ENCODE peak calls at places on chromosomes 12 and 14, in six cellular contexts. Q, M, U, O, N and Z are unnamed samples.
A peak's percentile ranks its signal among the peaks of the same experiment; 100 is the strongest.

GRCh38 chr12:104605685-104606084 is 148.9 kb downstream of the CHST11 start:
- DNase-seq in Q (no peak), M (no peak), N (no peak), U (no peak), O (no peak), Z (no peak)

GRCh38 chr12:22333186-22333745 is 1.2 kb downstream of the ST8SIA1 start:
- DNase-seq in M (no peak), N (no peak), O (peak; percentile 21), U (no peak), Q (no peak), Z (no peak)

GRCh38 chr12:39122562-39123204 is 217.3 kb upstream of the CPNE8 start:
- DNase-seq in Q (no peak), U (no peak), N (no peak), O (no peak), M (no peak), Z (no peak)

GRCh38 chr14:50321009-50321660 is 9.0 kb downstream of the DMAC2L start:
- DNase-seq in N (peak; percentile 78), Q (peak; percentile 54), M (peak; percentile 40), O (peak; percentile 38), U (peak; percentile 54), Z (peak; percentile 79)

GRCh38 chr12:124660846-124661245 is 93.4 kb upstream of the NCOR2 start:
- DNase-seq in M (no peak), N (peak; percentile 23), O (no peak), Q (no peak), U (no peak), Z (no peak)

GRCh38 chr12:76820888-76821482 is 57.1 kb downstream of the ZDHHC17 start:
- DNase-seq in O (no peak), M (no peak), Q (no peak), U (no peak), N (peak; percentile 20), Z (peak; percentile 9)

GRCh38 chr12:18421840-18422239 is 160.5 kb downstream of the PIK3C2G start:
- DNase-seq in O (no peak), M (no peak), N (no peak), Q (no peak), U (no peak), Z (no peak)

GRCh38 chr14:103059556-103059955 is 2.2 kb upstream of the CDC42BPB start:
- DNase-seq in O (no peak), Q (no peak), U (no peak), N (no peak), M (no peak), Z (no peak)